ENCODE peak calls at places on chromosomes 7 and 10, in eight cellular contexts. E, B, X, A, L, F, D and V are unnamed samples.

GRCh38 chr10:30294506-30295280 is 54.4 kb downstream of the MTPAP start:
- DNase-seq in B (no peak), D (no peak), E (no peak), A (peak), X (no peak), L (no peak), F (no peak), V (no peak)

GRCh38 chr7:47478017-47478344 is 103.9 kb downstream of the TNS3 start:
- DNase-seq in D (no peak), L (peak), A (no peak), X (no peak), F (no peak), B (no peak), E (no peak), V (no peak)

GRCh38 chr10:80204801-80205477 is 398 bp downstream of the ANXA11 start:
- DNase-seq in D (peak), F (no peak), A (no peak), B (no peak), L (peak), E (no peak), X (peak), V (no peak)

GRCh38 chr7:151115836-151116418 is 29.7 kb downstream of the AGAP3 start:
- DNase-seq in E (no peak), B (no peak), F (no peak), A (no peak), X (no peak), L (peak), D (no peak), V (no peak)

GRCh38 chr7:13981070-13981469 is 8.4 kb downstream of the ETV1 start:
- DNase-seq in A (peak), F (no peak), B (no peak), E (peak), L (no peak), X (no peak), D (peak), V (peak)

GRCh38 chr7:132568962-132569361 is 7.3 kb downstream of the PLXNA4 start:
- DNase-seq in F (no peak), L (no peak), X (no peak), A (no peak), D (no peak), B (no peak), E (no peak), V (no peak)

GRCh38 chr10:74282853-74283205 is 131.8 kb downstream of the ADK start:
- DNase-seq in E (no peak), A (no peak), F (no peak), X (no peak), B (no peak), D (no peak), L (no peak), V (no peak)

GRCh38 chr7:74544706-74545469 is 91.2 kb downstream of the GTF2IRD1 start:
- DNase-seq in L (peak), D (peak), A (peak), X (peak), E (no peak), B (peak), F (no peak), V (no peak)

GRCh38 chr7:139734395-139734794 is 43.4 kb downstream of the HIPK2 start:
- DNase-seq in X (no peak), A (no peak), B (no peak), L (no peak), D (no peak), E (peak), F (no peak), V (no peak)

GRCh38 chr10:128418819-128419218 is 292.6 kb upstream of the MKI67 start:
- DNase-seq in F (no peak), L (no peak), A (no peak), D (no peak), E (no peak), X (no peak), B (no peak), V (peak)

GRCh38 chr10:113020425-113020753 is 70.3 kb downstream of the TCF7L2 start:
- DNase-seq in X (no peak), B (no peak), F (no peak), E (no peak), L (no peak), A (no peak), D (no peak), V (no peak)

GRCh38 chr7:47404005-47404404 is 177.9 kb downstream of the TNS3 start:
- DNase-seq in D (no peak), E (no peak), B (no peak), X (no peak), A (no peak), F (no peak), L (peak), V (no peak)

GRCh38 chr7:36153571-36154097 is 580 bp downstream of the EEPD1 start:
- DNase-seq in F (peak), X (no peak), B (no peak), E (no peak), L (peak), A (no peak), D (no peak), V (no peak)

GRCh38 chr10:29957887-29958330 is 101.5 kb downstream of the JCAD start:
- DNase-seq in F (no peak), X (no peak), D (no peak), L (no peak), A (no peak), E (peak), B (peak), V (peak)

GRCh38 chr10:34670101-34670500 is 145.0 kb downstream of the PARD3 start:
- DNase-seq in B (no peak), X (no peak), E (no peak), A (no peak), L (no peak), F (no peak), D (no peak), V (no peak)

GRCh38 chr7:22452142-22452763 is 47.7 kb downstream of the STEAP1B start:
- DNase-seq in B (no peak), L (peak), X (peak), D (peak), E (peak), A (no peak), F (peak), V (peak)

GRCh38 chr10:87505366-87506113 is 847 bp downstream of the MINPP1 start:
- DNase-seq in A (no peak), X (peak), E (peak), F (no peak), D (peak), B (peak), L (peak), V (peak)

GRCh38 chr7:137903382-137904169 is 56.8 kb upstream of the DGKI start:
- DNase-seq in A (peak), F (no peak), L (no peak), X (peak), D (peak), E (peak), B (peak), V (peak)

GRCh38 chr10:76311752-76312699 is 880.6 kb downstream of the LRMDA start:
- DNase-seq in X (peak), E (no peak), A (no peak), L (peak), D (peak), F (no peak), B (no peak), V (no peak)

GRCh38 chr7:28811003-28811402 is 147.1 kb downstream of the TRIL start:
- DNase-seq in B (no peak), D (no peak), A (no peak), L (no peak), F (no peak), X (no peak), E (no peak), V (no peak)